ENCODE peak calls at places on chromosomes 2 and 18, in four cellular contexts. One of them, this sample, is unnamed.

GRCh38 chr2:33810046-33810835 is 211.1 kb upstream of the FAM98A start:
- DNase-seq in HepG2: no peak
- DNase-seq in WTC11: no peak
- DNase-seq in K562: no peak
- DNase-seq in this sample: no peak

GRCh38 chr18:54530285-54530684 is 60.8 kb upstream of the DYNAP start:
- DNase-seq in HepG2: no peak
- DNase-seq in WTC11: no peak
- DNase-seq in K562: no peak
- DNase-seq in this sample: no peak

GRCh38 chr2:239770240-239770639 is 254.9 kb downstream of the NDUFA10 start:
- DNase-seq in HepG2: no peak
- DNase-seq in WTC11: no peak
- DNase-seq in K562: no peak
- DNase-seq in this sample: no peak

GRCh38 chr2:234694244-234695013 is 197.5 kb upstream of the ARL4C start:
- DNase-seq in HepG2: peak; percentile 93
- DNase-seq in WTC11: no peak
- DNase-seq in K562: no peak
- DNase-seq in this sample: no peak

GRCh38 chr2:207491086-207491485 is 38.7 kb upstream of the CREB1 start:
- DNase-seq in HepG2: no peak
- DNase-seq in WTC11: no peak
- DNase-seq in K562: no peak
- DNase-seq in this sample: no peak

GRCh38 chr2:241575624-241576292 is 17.2 kb downstream of the BOK start:
- DNase-seq in HepG2: no peak
- DNase-seq in WTC11: no peak
- DNase-seq in K562: no peak
- DNase-seq in this sample: no peak

GRCh38 chr2:219250044-219250781 is 2.8 kb upstream of the TUBA4B start:
- DNase-seq in HepG2: no peak
- DNase-seq in WTC11: no peak
- DNase-seq in K562: no peak
- DNase-seq in this sample: no peak

GRCh38 chr2:147632193-147632592 is 212.6 kb upstream of the ACVR2A start:
- DNase-seq in HepG2: no peak
- DNase-seq in WTC11: no peak
- DNase-seq in K562: no peak
- DNase-seq in this sample: no peak

GRCh38 chr2:25814681-25815080 is 63.6 kb downstream of the ASXL2 start:
- DNase-seq in HepG2: no peak
- DNase-seq in WTC11: no peak
- DNase-seq in K562: no peak
- DNase-seq in this sample: no peak

GRCh38 chr2:109205447-109205846 is 76.4 kb downstream of the SH3RF3 start:
- DNase-seq in HepG2: no peak
- DNase-seq in WTC11: no peak
- DNase-seq in K562: no peak
- DNase-seq in this sample: no peak
- TF ChIP-seq NR3C1 in HepG2: no peak
- TF ChIP-seq NR3C1 in WTC11: no peak
- TF ChIP-seq NR3C1 in K562: no peak
- TF ChIP-seq NR3C1 in this sample: no peak

GRCh38 chr2:232632229-232632903 is 1.0 kb upstream of the EFHD1 start:
- DNase-seq in HepG2: no peak
- DNase-seq in WTC11: no peak
- DNase-seq in K562: no peak
- DNase-seq in this sample: no peak

GRCh38 chr2:232626584-232626983 is 6.8 kb upstream of the EFHD1 start:
- DNase-seq in HepG2: no peak
- DNase-seq in WTC11: no peak
- DNase-seq in K562: no peak
- DNase-seq in this sample: no peak

GRCh38 chr2:232629201-232629475 is 4.3 kb upstream of the EFHD1 start:
- DNase-seq in HepG2: no peak
- DNase-seq in WTC11: no peak
- DNase-seq in K562: no peak
- DNase-seq in this sample: no peak

GRCh38 chr2:232624554-232624842 is 8.9 kb upstream of the EFHD1 start:
- DNase-seq in HepG2: no peak
- DNase-seq in WTC11: no peak
- DNase-seq in K562: no peak
- DNase-seq in this sample: no peak

DNA sequence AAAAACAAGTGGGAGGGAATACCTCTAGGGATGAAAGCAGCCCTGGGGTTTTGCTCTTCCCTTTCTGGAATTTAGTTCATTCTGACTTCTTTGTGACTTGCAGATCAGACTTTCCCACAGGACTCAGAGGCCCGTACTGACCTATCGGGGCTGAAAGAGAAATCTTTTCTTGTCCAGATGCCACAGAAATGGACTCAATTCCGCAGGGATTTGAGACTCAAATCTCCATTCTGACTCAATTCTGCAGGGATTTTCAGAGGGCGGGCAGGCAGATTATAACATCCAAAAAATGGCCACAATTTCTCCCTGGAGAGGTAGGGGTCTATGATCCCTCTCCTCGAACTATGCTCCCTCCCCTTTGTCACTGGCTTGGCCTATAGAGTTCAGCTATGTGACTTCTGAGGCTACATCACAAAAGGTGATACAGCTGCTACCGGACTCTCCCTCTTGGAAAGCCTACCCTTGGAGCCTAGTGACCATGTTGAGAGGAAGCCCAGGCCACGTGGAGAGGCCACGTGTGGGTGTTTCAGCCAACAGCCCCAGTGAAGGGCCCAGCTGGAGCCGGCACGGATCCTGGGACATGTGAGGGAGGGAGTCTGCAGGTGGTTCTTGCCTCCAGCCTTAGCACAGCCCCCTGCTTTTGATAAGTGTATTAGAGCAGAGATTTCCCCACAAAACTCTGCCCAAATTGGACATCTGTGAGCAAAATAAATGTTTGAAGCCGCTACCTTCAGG is 4.8 kb upstream of the EFHD1 start:
- DNase-seq in HepG2: no peak
- DNase-seq in WTC11: no peak
- DNase-seq in K562: no peak
- DNase-seq in this sample: no peak
- TF ChIP-seq NR3C1 in HepG2: no peak
- TF ChIP-seq NR3C1 in WTC11: no peak
- TF ChIP-seq NR3C1 in K562: no peak
- TF ChIP-seq NR3C1 in this sample: no peak

GRCh38 chr18:48123965-48124364 is 193.5 kb upstream of the SMAD2 start:
- DNase-seq in HepG2: no peak
- DNase-seq in WTC11: no peak
- DNase-seq in K562: no peak
- DNase-seq in this sample: no peak

GRCh38 chr18:48121752-48122151 is 191.3 kb upstream of the SMAD2 start:
- DNase-seq in HepG2: no peak
- DNase-seq in WTC11: no peak
- DNase-seq in K562: no peak
- DNase-seq in this sample: no peak

GRCh38 chr18:48122376-48122775 is 191.9 kb upstream of the SMAD2 start:
- DNase-seq in HepG2: no peak
- DNase-seq in WTC11: no peak
- DNase-seq in K562: no peak
- DNase-seq in this sample: no peak

GRCh38 chr18:48123324-48123723 is 192.9 kb upstream of the SMAD2 start:
- DNase-seq in HepG2: no peak
- DNase-seq in WTC11: no peak
- DNase-seq in K562: no peak
- DNase-seq in this sample: no peak

DNA sequence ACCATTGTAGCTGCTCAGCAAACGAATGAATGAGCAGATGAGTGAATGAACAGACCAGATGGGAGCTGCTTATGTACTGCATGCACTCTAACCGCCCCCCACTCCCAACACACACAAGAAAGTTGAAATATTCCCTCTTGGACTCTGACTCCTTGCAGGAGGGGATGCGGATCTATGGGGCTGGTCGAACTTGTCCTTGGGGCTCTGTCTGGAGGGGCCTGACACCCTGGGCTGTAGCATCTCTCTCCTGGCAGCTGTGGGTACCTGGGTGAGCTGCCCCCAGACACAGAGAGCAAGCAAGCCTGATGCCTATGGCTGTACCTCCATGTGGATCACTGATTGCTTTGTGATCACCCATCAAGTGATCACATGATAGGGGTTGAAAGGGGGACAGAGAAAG is 192.4 kb upstream of the SMAD2 start:
- DNase-seq in HepG2: no peak
- DNase-seq in WTC11: no peak
- DNase-seq in K562: no peak
- DNase-seq in this sample: no peak
- TF ChIP-seq NR3C1 in HepG2: no peak
- TF ChIP-seq NR3C1 in WTC11: no peak
- TF ChIP-seq NR3C1 in K562: no peak
- TF ChIP-seq NR3C1 in this sample: no peak

GRCh38 chr2:191582355-191582754 is 95.6 kb upstream of the NABP1 start:
- DNase-seq in HepG2: peak; percentile 44
- DNase-seq in WTC11: no peak
- DNase-seq in K562: no peak
- DNase-seq in this sample: peak; percentile 12
- TF ChIP-seq NR3C1 in HepG2: no peak
- TF ChIP-seq NR3C1 in WTC11: no peak
- TF ChIP-seq NR3C1 in K562: no peak
- TF ChIP-seq NR3C1 in this sample: no peak

DNA sequence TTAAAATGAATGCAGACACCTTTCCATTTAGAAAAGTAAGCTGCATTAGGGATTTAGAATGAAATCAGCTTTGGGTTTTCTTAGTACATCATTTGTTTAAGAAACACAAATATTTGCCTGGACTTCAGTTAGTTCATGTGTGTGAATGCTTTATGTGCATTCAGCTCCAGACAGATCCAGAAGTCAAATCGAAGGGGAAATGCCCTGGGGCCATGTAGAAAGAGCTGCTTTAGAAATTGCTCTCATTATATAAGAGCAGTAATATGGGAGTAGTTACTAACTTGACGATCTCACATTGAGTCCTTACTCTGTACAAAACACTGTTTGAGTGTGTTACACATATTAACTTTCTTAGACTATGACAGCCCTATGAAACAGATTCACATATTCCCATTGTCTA is 88.0 kb upstream of the TTC39C start:
- DNase-seq in HepG2: peak; percentile 14
- DNase-seq in WTC11: no peak
- DNase-seq in K562: no peak
- DNase-seq in this sample: no peak
- TF ChIP-seq NR3C1 in HepG2: no peak
- TF ChIP-seq NR3C1 in WTC11: no peak
- TF ChIP-seq NR3C1 in K562: no peak
- TF ChIP-seq NR3C1 in this sample: no peak

DNA sequence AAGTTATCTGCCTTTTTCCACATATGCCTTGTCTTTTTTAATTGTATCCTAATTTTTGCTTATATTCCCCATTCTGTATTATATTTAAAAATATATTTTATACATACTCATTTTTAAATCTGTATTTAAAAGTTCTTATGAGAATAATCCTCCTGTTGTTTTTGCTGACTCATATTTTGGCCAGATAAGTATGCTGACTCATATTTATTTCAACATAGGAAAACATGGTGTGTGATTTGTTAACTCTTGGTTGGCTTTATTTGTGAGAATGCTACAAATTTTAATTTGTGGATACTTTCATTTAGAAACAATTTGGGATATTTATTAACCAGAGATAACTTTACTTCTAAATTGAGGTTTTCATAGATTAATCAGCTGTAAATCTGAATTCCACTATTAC is 587.7 kb downstream of the CPS1 start:
- DNase-seq in HepG2: no peak
- DNase-seq in WTC11: no peak
- DNase-seq in K562: no peak
- DNase-seq in this sample: no peak
- TF ChIP-seq NR3C1 in HepG2: no peak
- TF ChIP-seq NR3C1 in WTC11: no peak
- TF ChIP-seq NR3C1 in K562: no peak
- TF ChIP-seq NR3C1 in this sample: no peak

GRCh38 chr2:144426981-144427479 is 92.9 kb downstream of the ZEB2 start:
- DNase-seq in HepG2: peak; percentile 82
- DNase-seq in WTC11: no peak
- DNase-seq in K562: no peak
- DNase-seq in this sample: no peak
- TF ChIP-seq NR3C1 in HepG2: no peak
- TF ChIP-seq NR3C1 in WTC11: no peak
- TF ChIP-seq NR3C1 in K562: no peak
- TF ChIP-seq NR3C1 in this sample: no peak

GRCh38 chr2:24613154-24613814 is 122.2 kb downstream of the NCOA1 start:
- DNase-seq in HepG2: peak; percentile 54
- DNase-seq in WTC11: peak; percentile 46
- DNase-seq in K562: no peak
- DNase-seq in this sample: peak; percentile 25
- TF ChIP-seq NR3C1 in HepG2: no peak
- TF ChIP-seq NR3C1 in WTC11: no peak
- TF ChIP-seq NR3C1 in K562: no peak
- TF ChIP-seq NR3C1 in this sample: no peak

GRCh38 chr2:101380376-101380775 is 6.9 kb downstream of the CREG2 start:
- DNase-seq in HepG2: no peak
- DNase-seq in WTC11: no peak
- DNase-seq in K562: no peak
- DNase-seq in this sample: no peak
- TF ChIP-seq NR3C1 in HepG2: no peak
- TF ChIP-seq NR3C1 in WTC11: no peak
- TF ChIP-seq NR3C1 in K562: no peak
- TF ChIP-seq NR3C1 in this sample: no peak

DNA sequence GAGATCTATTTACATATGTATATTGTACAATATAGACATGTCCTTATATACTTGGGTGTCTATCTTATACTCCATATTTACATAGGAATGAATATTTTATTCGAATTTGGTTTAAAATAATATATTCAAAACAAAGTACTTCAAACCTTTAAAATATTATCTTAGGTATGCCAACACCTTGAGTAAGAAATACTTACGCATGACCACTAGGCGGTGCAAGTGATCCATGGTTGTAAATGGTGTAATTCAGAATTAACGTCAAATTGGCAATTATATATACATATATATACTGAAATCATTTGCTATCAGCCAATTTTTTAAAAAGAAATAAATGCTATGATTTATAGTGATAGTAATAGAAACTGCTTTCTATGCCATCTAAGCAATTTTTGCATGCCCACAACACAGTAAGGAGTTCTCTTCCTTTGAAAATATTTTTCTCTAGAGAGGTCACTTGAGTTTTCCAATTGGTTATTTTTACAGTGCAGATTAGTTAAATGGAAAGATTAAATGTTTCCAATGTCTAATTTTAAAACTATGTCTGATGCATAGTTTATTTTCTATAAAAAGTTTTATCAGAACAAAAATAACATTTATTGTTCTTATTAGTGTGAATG is 37.5 kb upstream of the SPAG16 start:
- DNase-seq in HepG2: peak; percentile 48
- DNase-seq in WTC11: peak; percentile 39
- DNase-seq in K562: peak; percentile 11
- DNase-seq in this sample: peak; percentile 58
- TF ChIP-seq NR3C1 in HepG2: no peak
- TF ChIP-seq NR3C1 in WTC11: no peak
- TF ChIP-seq NR3C1 in K562: no peak
- TF ChIP-seq NR3C1 in this sample: no peak

This sample was measured in A549.